ENCODE peak calls at places on chromosomes 3 and 15, in six cellular contexts. K, Z, T, F, I and R are unnamed samples.

GRCh38 chr15:26298010-26298661 is 435.0 kb upstream of the ATP10A start:
- DNase-seq in K (no peak), Z (no peak), T (no peak), F (no peak), I (no peak), R (no peak)

GRCh38 chr15:48021336-48022086 is 99.3 kb upstream of the SLC24A5 start:
- DNase-seq in K (peak), Z (no peak), T (no peak), F (no peak), I (peak), R (no peak)

GRCh38 chr3:123113889-123114450 is 47.1 kb downstream of the PDIA5 start:
- DNase-seq in K (no peak), Z (no peak), T (no peak), F (no peak), I (no peak), R (no peak)

GRCh38 chr3:37072892-37073291 is 79.6 kb downstream of the MLH1 start:
- DNase-seq in K (peak), Z (peak), T (peak), F (no peak), I (peak), R (peak)

GRCh38 chr3:77411334-77411733 is 371.4 kb downstream of the ROBO2 start:
- DNase-seq in K (no peak), Z (no peak), T (no peak), F (no peak), I (no peak), R (no peak)

GRCh38 chr3:41320953-41321641 is 121.8 kb downstream of the CTNNB1 start:
- DNase-seq in K (no peak), Z (no peak), T (no peak), F (no peak), I (no peak), R (no peak)

GRCh38 chr15:42427429-42428223 is 63.3 kb downstream of the ZNF106 start:
- DNase-seq in K (peak), Z (peak), T (no peak), F (no peak), I (peak), R (peak)

GRCh38 chr15:73796266-73796939 is 43.3 kb upstream of the INSYN1 start:
- DNase-seq in K (no peak), Z (no peak), T (no peak), F (peak), I (no peak), R (no peak)

GRCh38 chr3:12840591-12841084 is 727 bp downstream of the RPL32 start:
- DNase-seq in K (no peak), Z (no peak), T (no peak), F (no peak), I (peak), R (no peak)

GRCh38 chr3:41198950-41199865 is at the start of gene CTNNB1:
- DNase-seq in K (peak), Z (peak), T (peak), F (peak), I (peak), R (peak)

GRCh38 chr3:153158184-153158583 is 3.8 kb upstream of the RAP2B start:
- DNase-seq in K (no peak), Z (no peak), T (no peak), F (no peak), I (no peak), R (no peak)

GRCh38 chr15:63372018-63372705 is 9.5 kb downstream of the CA12 start:
- DNase-seq in K (peak), Z (peak), T (peak), F (no peak), I (peak), R (peak)

GRCh38 chr15:64667736-64668161 is 107.6 kb downstream of the RBPMS2 start:
- DNase-seq in K (peak), Z (peak), T (no peak), F (no peak), I (peak), R (peak)

GRCh38 chr3:195699148-195699771 is 21.5 kb upstream of the MUC20 start:
- DNase-seq in K (no peak), Z (no peak), T (no peak), F (no peak), I (no peak), R (no peak)

GRCh38 chr3:171461087-171461917 is 1.1 kb upstream of the TNIK start:
- DNase-seq in K (peak), Z (peak), T (peak), F (no peak), I (peak), R (peak)

GRCh38 chr3:197186887-197187588 is 111.4 kb downstream of the DLG1 start:
- DNase-seq in K (peak), Z (peak), T (no peak), F (no peak), I (peak), R (peak)

GRCh38 chr15:79373728-79374127 is 58.4 kb upstream of the MINAR1 start:
- DNase-seq in K (no peak), Z (no peak), T (no peak), F (no peak), I (no peak), R (no peak)

GRCh38 chr15:30859091-30859874 is 44.4 kb upstream of the FAN1 start:
- DNase-seq in K (peak), Z (peak), T (no peak), F (no peak), I (peak), R (no peak)

GRCh38 chr3:101010316-101010715 is 17.1 kb upstream of the ABI3BP start:
- DNase-seq in K (peak), Z (peak), T (no peak), F (no peak), I (peak), R (peak)

GRCh38 chr3:117920240-117920923 is 1114.3 kb downstream of the IGSF11 start:
- DNase-seq in K (no peak), Z (no peak), T (no peak), F (no peak), I (no peak), R (no peak)

GRCh38 chr15:101288905-101289513 is 6.0 kb downstream of the SNRPA1 start:
- DNase-seq in K (peak), Z (peak), T (no peak), F (no peak), I (peak), R (no peak)

GRCh38 chr3:10352146-10352911 is 31.4 kb upstream of the SEC13 start:
- DNase-seq in K (peak), Z (peak), T (no peak), F (no peak), I (peak), R (no peak)

GRCh38 chr15:59303641-59304433 is 68.8 kb downstream of the MYO1E start:
- DNase-seq in K (peak), Z (no peak), T (no peak), F (no peak), I (no peak), R (no peak)

GRCh38 chr15:63535689-63536088 is 31.3 kb downstream of the USP3 start:
- DNase-seq in K (no peak), Z (no peak), T (no peak), F (no peak), I (no peak), R (no peak)

GRCh38 chr3:32447865-32448400 is 54.7 kb downstream of the CMTM6 start:
- DNase-seq in K (no peak), Z (no peak), T (no peak), F (no peak), I (no peak), R (no peak)

GRCh38 chr3:107897471-107898180 is 193.2 kb downstream of the CD47 start:
- DNase-seq in K (peak), Z (peak), T (no peak), F (no peak), I (peak), R (peak)